ENCODE peak calls at places on chromosomes 16 and 17, in ten cellular contexts. One of them, this sample, is unnamed.

GRCh38 chr16:19136549-19137196 is 22.9 kb downstream of the ITPRIPL2 start:
- DNase-seq in transverse colon: peak
- DNase-seq in PC-3: peak
- DNase-seq in neural progenitor cell: no peak
- DNase-seq in A549: no peak
- DNase-seq in endodermal cell: no peak
- DNase-seq in K562: no peak
- DNase-seq in stomach: no peak
- DNase-seq in left lung: peak
- DNase-seq in right lobe of liver: no peak
- DNase-seq in this sample: no peak

GRCh38 chr17:12549499-12549901 is 116.2 kb upstream of the MYOCD start:
- DNase-seq in transverse colon: no peak
- DNase-seq in PC-3: no peak
- DNase-seq in neural progenitor cell: no peak
- DNase-seq in A549: no peak
- DNase-seq in endodermal cell: peak
- DNase-seq in K562: no peak
- DNase-seq in stomach: no peak
- DNase-seq in left lung: no peak
- DNase-seq in right lobe of liver: no peak
- DNase-seq in this sample: no peak

GRCh38 chr17:31480904-31481782 is 89.7 kb downstream of the RAB11FIP4 start:
- DNase-seq in transverse colon: no peak
- DNase-seq in PC-3: no peak
- DNase-seq in neural progenitor cell: no peak
- DNase-seq in A549: no peak
- DNase-seq in endodermal cell: no peak
- DNase-seq in K562: no peak
- DNase-seq in stomach: no peak
- DNase-seq in left lung: no peak
- DNase-seq in right lobe of liver: no peak
- DNase-seq in this sample: no peak

GRCh38 chr16:15779664-15780351 is 77.0 kb downstream of the MYH11 start:
- DNase-seq in transverse colon: no peak
- DNase-seq in PC-3: no peak
- DNase-seq in neural progenitor cell: no peak
- DNase-seq in A549: no peak
- DNase-seq in endodermal cell: no peak
- DNase-seq in K562: no peak
- DNase-seq in stomach: no peak
- DNase-seq in left lung: no peak
- DNase-seq in right lobe of liver: no peak
- DNase-seq in this sample: no peak

GRCh38 chr17:45969726-45970125 is 29.3 kb upstream of the STH start:
- DNase-seq in transverse colon: no peak
- DNase-seq in PC-3: no peak
- DNase-seq in neural progenitor cell: no peak
- DNase-seq in A549: no peak
- DNase-seq in endodermal cell: no peak
- DNase-seq in K562: no peak
- DNase-seq in stomach: no peak
- DNase-seq in left lung: no peak
- DNase-seq in right lobe of liver: no peak
- DNase-seq in this sample: no peak

GRCh38 chr16:81283044-81283443 is 31.7 kb upstream of the GAN start:
- DNase-seq in transverse colon: no peak
- DNase-seq in PC-3: no peak
- DNase-seq in neural progenitor cell: no peak
- DNase-seq in A549: no peak
- DNase-seq in endodermal cell: no peak
- DNase-seq in K562: no peak
- DNase-seq in stomach: no peak
- DNase-seq in left lung: no peak
- DNase-seq in right lobe of liver: no peak
- DNase-seq in this sample: no peak

GRCh38 chr16:89264800-89265550 is 47.5 kb downstream of the ZNF778 start:
- DNase-seq in transverse colon: no peak
- DNase-seq in PC-3: no peak
- DNase-seq in neural progenitor cell: no peak
- DNase-seq in A549: no peak
- DNase-seq in endodermal cell: no peak
- DNase-seq in K562: no peak
- DNase-seq in stomach: no peak
- DNase-seq in left lung: no peak
- DNase-seq in right lobe of liver: no peak
- DNase-seq in this sample: no peak

GRCh38 chr16:588639-588888 is 1.3 kb upstream of the RAB40C start:
- DNase-seq in transverse colon: peak
- DNase-seq in PC-3: peak
- DNase-seq in neural progenitor cell: peak
- DNase-seq in A549: no peak
- DNase-seq in endodermal cell: peak
- DNase-seq in K562: peak
- DNase-seq in stomach: peak
- DNase-seq in left lung: no peak
- DNase-seq in right lobe of liver: peak
- DNase-seq in this sample: no peak

GRCh38 chr17:69764137-69764536 is 310.9 kb upstream of the KCNJ16 start:
- DNase-seq in transverse colon: no peak
- DNase-seq in PC-3: peak
- DNase-seq in neural progenitor cell: no peak
- DNase-seq in A549: no peak
- DNase-seq in endodermal cell: no peak
- DNase-seq in K562: no peak
- DNase-seq in stomach: no peak
- DNase-seq in left lung: no peak
- DNase-seq in right lobe of liver: no peak
- DNase-seq in this sample: no peak

GRCh38 chr16:84832488-84833141 is 12.8 kb downstream of the CRISPLD2 start:
- DNase-seq in transverse colon: peak
- DNase-seq in PC-3: no peak
- DNase-seq in neural progenitor cell: no peak
- DNase-seq in A549: no peak
- DNase-seq in endodermal cell: no peak
- DNase-seq in K562: no peak
- DNase-seq in stomach: peak
- DNase-seq in left lung: peak
- DNase-seq in right lobe of liver: peak
- DNase-seq in this sample: no peak

GRCh38 chr17:37135581-37135980 is 186.8 kb downstream of the AATF start:
- DNase-seq in transverse colon: no peak
- DNase-seq in PC-3: no peak
- DNase-seq in neural progenitor cell: no peak
- DNase-seq in A549: no peak
- DNase-seq in endodermal cell: no peak
- DNase-seq in K562: no peak
- DNase-seq in stomach: no peak
- DNase-seq in left lung: no peak
- DNase-seq in right lobe of liver: no peak
- DNase-seq in this sample: no peak

GRCh38 chr17:73872816-73873215 is 228.6 kb upstream of the SDK2 start:
- DNase-seq in transverse colon: no peak
- DNase-seq in PC-3: no peak
- DNase-seq in neural progenitor cell: peak
- DNase-seq in A549: no peak
- DNase-seq in endodermal cell: no peak
- DNase-seq in K562: no peak
- DNase-seq in stomach: no peak
- DNase-seq in left lung: no peak
- DNase-seq in right lobe of liver: no peak
- DNase-seq in this sample: no peak

GRCh38 chr16:22692034-22692433 is 121.9 kb upstream of the HS3ST2 start:
- DNase-seq in transverse colon: no peak
- DNase-seq in PC-3: no peak
- DNase-seq in neural progenitor cell: no peak
- DNase-seq in A549: no peak
- DNase-seq in endodermal cell: no peak
- DNase-seq in K562: no peak
- DNase-seq in stomach: no peak
- DNase-seq in left lung: no peak
- DNase-seq in right lobe of liver: no peak
- DNase-seq in this sample: no peak

GRCh38 chr16:22699356-22699755 is 114.6 kb upstream of the HS3ST2 start:
- DNase-seq in transverse colon: no peak
- DNase-seq in PC-3: no peak
- DNase-seq in neural progenitor cell: no peak
- DNase-seq in A549: no peak
- DNase-seq in endodermal cell: no peak
- DNase-seq in K562: no peak
- DNase-seq in stomach: no peak
- DNase-seq in left lung: no peak
- DNase-seq in right lobe of liver: no peak
- DNase-seq in this sample: no peak

GRCh38 chr16:22692916-22693646 is 120.9 kb upstream of the HS3ST2 start:
- DNase-seq in transverse colon: no peak
- DNase-seq in PC-3: no peak
- DNase-seq in neural progenitor cell: no peak
- DNase-seq in A549: no peak
- DNase-seq in endodermal cell: no peak
- DNase-seq in K562: no peak
- DNase-seq in stomach: no peak
- DNase-seq in left lung: no peak
- DNase-seq in right lobe of liver: no peak
- DNase-seq in this sample: no peak

GRCh38 chr16:22693670-22694340 is 120.2 kb upstream of the HS3ST2 start:
- DNase-seq in transverse colon: no peak
- DNase-seq in PC-3: no peak
- DNase-seq in neural progenitor cell: no peak
- DNase-seq in A549: no peak
- DNase-seq in endodermal cell: no peak
- DNase-seq in K562: no peak
- DNase-seq in stomach: no peak
- DNase-seq in left lung: no peak
- DNase-seq in right lobe of liver: no peak
- DNase-seq in this sample: no peak

DNA sequence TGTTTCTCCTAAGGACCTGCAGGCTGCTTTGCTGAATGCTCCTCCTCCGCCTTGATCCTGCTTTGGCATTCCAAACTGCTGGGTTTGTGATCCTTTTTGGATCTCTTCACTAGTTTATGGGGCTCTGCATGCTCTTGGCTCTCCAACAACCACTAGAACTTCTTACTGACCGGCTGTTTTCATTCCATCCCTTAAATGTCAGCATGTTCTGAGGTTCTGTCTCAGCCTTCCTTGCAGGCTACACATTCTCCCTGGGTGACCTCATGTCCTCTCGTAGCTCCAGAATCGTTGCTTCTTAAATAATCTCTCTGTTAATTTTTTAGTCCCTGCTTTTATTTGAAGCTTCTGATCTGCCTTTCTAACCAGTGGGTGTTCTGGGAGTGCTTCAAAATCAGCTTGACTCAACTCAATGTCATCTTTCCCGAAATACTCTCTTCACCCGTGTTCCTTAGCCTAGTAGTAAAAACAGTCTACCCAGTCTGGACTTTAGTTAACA is 119.0 kb upstream of the HS3ST2 start:
- DNase-seq in transverse colon: peak
- DNase-seq in PC-3: no peak
- DNase-seq in neural progenitor cell: no peak
- DNase-seq in A549: no peak
- DNase-seq in endodermal cell: no peak
- DNase-seq in K562: no peak
- DNase-seq in stomach: no peak
- DNase-seq in left lung: no peak
- DNase-seq in right lobe of liver: no peak
- DNase-seq in this sample: no peak
- H3K4me3 ChIP-seq in transverse colon: no peak
- H3K4me3 ChIP-seq in PC-3: no peak
- H3K4me3 ChIP-seq in neural progenitor cell: no peak
- H3K4me3 ChIP-seq in A549: no peak
- H3K4me3 ChIP-seq in endodermal cell: no peak
- H3K4me3 ChIP-seq in K562: no peak
- H3K4me3 ChIP-seq in stomach: no peak
- H3K4me3 ChIP-seq in left lung: no peak
- H3K4me3 ChIP-seq in right lobe of liver: no peak
- H3K4me3 ChIP-seq in this sample: no peak

DNA sequence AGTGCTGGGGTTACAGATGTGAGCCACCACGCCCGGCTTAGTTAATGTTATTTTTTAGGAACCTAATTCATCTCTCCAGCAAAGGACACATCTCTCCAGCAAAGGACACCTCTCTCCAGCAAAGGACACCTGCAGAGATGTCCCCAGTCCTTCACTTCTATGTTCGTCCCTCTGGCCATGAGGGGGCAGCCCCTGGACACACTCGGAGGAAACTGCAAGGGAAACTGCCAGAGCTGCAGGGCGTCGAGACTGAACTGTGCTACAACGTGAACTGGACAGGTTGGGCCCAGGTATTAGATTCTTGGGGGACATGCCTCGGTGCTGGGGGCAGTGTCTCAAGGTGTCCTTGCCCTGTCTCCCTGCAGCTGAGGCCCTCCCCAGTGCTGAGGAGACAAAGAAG is 4.7 kb downstream of the PFAS start:
- DNase-seq in transverse colon: no peak
- DNase-seq in PC-3: no peak
- DNase-seq in neural progenitor cell: peak
- DNase-seq in A549: no peak
- DNase-seq in endodermal cell: peak
- DNase-seq in K562: no peak
- DNase-seq in stomach: no peak
- DNase-seq in left lung: no peak
- DNase-seq in right lobe of liver: no peak
- DNase-seq in this sample: no peak
- TF ChIP-seq CTCF in transverse colon: peak
- TF ChIP-seq CTCF in PC-3: peak
- TF ChIP-seq CTCF in neural progenitor cell: peak
- TF ChIP-seq CTCF in A549: peak
- TF ChIP-seq CTCF in endodermal cell: peak
- TF ChIP-seq CTCF in K562: peak
- TF ChIP-seq CTCF in stomach: no peak
- TF ChIP-seq CTCF in left lung: no peak
- TF ChIP-seq CTCF in right lobe of liver: peak
- TF ChIP-seq CTCF in this sample: peak

GRCh38 chr17:80889897-80890550 is 101.6 kb upstream of the CHMP6 start:
- DNase-seq in transverse colon: no peak
- DNase-seq in PC-3: no peak
- DNase-seq in neural progenitor cell: no peak
- DNase-seq in A549: no peak
- DNase-seq in endodermal cell: no peak
- DNase-seq in K562: no peak
- DNase-seq in stomach: no peak
- DNase-seq in left lung: no peak
- DNase-seq in right lobe of liver: no peak
- DNase-seq in this sample: peak
- H3K27ac ChIP-seq in transverse colon: peak
- H3K27ac ChIP-seq in PC-3: no peak
- H3K27ac ChIP-seq in neural progenitor cell: no peak
- H3K27ac ChIP-seq in A549: no peak
- H3K27ac ChIP-seq in endodermal cell: no peak
- H3K27ac ChIP-seq in K562: no peak
- H3K27ac ChIP-seq in stomach: peak
- H3K27ac ChIP-seq in left lung: no peak
- H3K27ac ChIP-seq in right lobe of liver: no peak
- H3K27ac ChIP-seq in this sample: peak

GRCh38 chr17:76497979-76498885 is 3.0 kb downstream of the RHBDF2 start:
- DNase-seq in transverse colon: peak
- DNase-seq in PC-3: peak
- DNase-seq in neural progenitor cell: peak
- DNase-seq in A549: peak
- DNase-seq in endodermal cell: peak
- DNase-seq in K562: no peak
- DNase-seq in stomach: peak
- DNase-seq in left lung: peak
- DNase-seq in right lobe of liver: peak
- DNase-seq in this sample: peak
- H3K4me3 ChIP-seq in transverse colon: peak
- H3K4me3 ChIP-seq in PC-3: peak
- H3K4me3 ChIP-seq in neural progenitor cell: no peak
- H3K4me3 ChIP-seq in A549: peak
- H3K4me3 ChIP-seq in endodermal cell: no peak
- H3K4me3 ChIP-seq in K562: no peak
- H3K4me3 ChIP-seq in stomach: peak
- H3K4me3 ChIP-seq in left lung: peak
- H3K4me3 ChIP-seq in right lobe of liver: peak
- H3K4me3 ChIP-seq in this sample: no peak